ENCODE peak calls at places on chromosome 2, in four cellular contexts. One of them, this sample, is unnamed.

GRCh38 chr2:240479111-240479501 is 43.6 kb downstream of the GPC1 start:
- DNase-seq in activated T-cell treated with anti-CD3 and anti-CD28 coated beads, Interleukin-2, amount 50 U/mL, for 72 hours: no peak
- DNase-seq in SK-N-DZ: no peak
- DNase-seq in hepatic stellate cell: no peak
- DNase-seq in this sample: no peak

GRCh38 chr2:191148766-191149165 is 2.0 kb downstream of the STAT4 start:
- DNase-seq in activated T-cell treated with anti-CD3 and anti-CD28 coated beads, Interleukin-2, amount 50 U/mL, for 72 hours: no peak
- DNase-seq in hepatic stellate cell: no peak
- DNase-seq in SK-N-DZ: no peak
- DNase-seq in this sample: no peak

GRCh38 chr2:141554810-141555209 is 576.0 kb downstream of the LRP1B start:
- DNase-seq in SK-N-DZ: peak; percentile 43
- DNase-seq in hepatic stellate cell: peak; percentile 2
- DNase-seq in activated T-cell treated with anti-CD3 and anti-CD28 coated beads, Interleukin-2, amount 50 U/mL, for 72 hours: no peak
- DNase-seq in this sample: no peak

GRCh38 chr2:40096360-40096759 is 317.3 kb upstream of the THUMPD2 start:
- DNase-seq in activated T-cell treated with anti-CD3 and anti-CD28 coated beads, Interleukin-2, amount 50 U/mL, for 72 hours: no peak
- DNase-seq in SK-N-DZ: no peak
- DNase-seq in hepatic stellate cell: no peak
- DNase-seq in this sample: no peak

GRCh38 chr2:42089340-42089925 is 41.6 kb downstream of the PKDCC start:
- DNase-seq in SK-N-DZ: peak; percentile 82
- DNase-seq in hepatic stellate cell: no peak
- DNase-seq in activated T-cell treated with anti-CD3 and anti-CD28 coated beads, Interleukin-2, amount 50 U/mL, for 72 hours: peak; percentile 83
- DNase-seq in this sample: peak; percentile 60

GRCh38 chr2:226911932-226912331 is 76.1 kb downstream of the RHBDD1 start:
- DNase-seq in SK-N-DZ: no peak
- DNase-seq in activated T-cell treated with anti-CD3 and anti-CD28 coated beads, Interleukin-2, amount 50 U/mL, for 72 hours: no peak
- DNase-seq in hepatic stellate cell: no peak
- DNase-seq in this sample: no peak

GRCh38 chr2:60483400-60483799 is 70.1 kb downstream of the BCL11A start:
- DNase-seq in hepatic stellate cell: peak; percentile 84
- DNase-seq in SK-N-DZ: no peak
- DNase-seq in activated T-cell treated with anti-CD3 and anti-CD28 coated beads, Interleukin-2, amount 50 U/mL, for 72 hours: no peak
- DNase-seq in this sample: no peak

GRCh38 chr2:113136828-113137775 is 9.7 kb downstream of the IL1RN start:
- DNase-seq in hepatic stellate cell: peak; percentile 41
- DNase-seq in activated T-cell treated with anti-CD3 and anti-CD28 coated beads, Interleukin-2, amount 50 U/mL, for 72 hours: peak; percentile 43
- DNase-seq in SK-N-DZ: peak; percentile 10
- DNase-seq in this sample: no peak

GRCh38 chr2:174761837-174762236 is 2.4 kb downstream of the CHRNA1 start:
- DNase-seq in activated T-cell treated with anti-CD3 and anti-CD28 coated beads, Interleukin-2, amount 50 U/mL, for 72 hours: no peak
- DNase-seq in SK-N-DZ: no peak
- DNase-seq in hepatic stellate cell: peak; percentile 57
- DNase-seq in this sample: no peak

GRCh38 chr2:98484121-98484557 is 39.5 kb downstream of the INPP4A start:
- DNase-seq in activated T-cell treated with anti-CD3 and anti-CD28 coated beads, Interleukin-2, amount 50 U/mL, for 72 hours: no peak
- DNase-seq in hepatic stellate cell: no peak
- DNase-seq in SK-N-DZ: no peak
- DNase-seq in this sample: no peak

GRCh38 chr2:100291152-100291970 is 30.9 kb downstream of the LONRF2 start:
- DNase-seq in activated T-cell treated with anti-CD3 and anti-CD28 coated beads, Interleukin-2, amount 50 U/mL, for 72 hours: peak; percentile 66
- DNase-seq in SK-N-DZ: peak; percentile 77
- DNase-seq in hepatic stellate cell: peak; percentile 83
- DNase-seq in this sample: peak; percentile 51

GRCh38 chr2:207528980-207529329 is 807 bp upstream of the CREB1 start:
- DNase-seq in activated T-cell treated with anti-CD3 and anti-CD28 coated beads, Interleukin-2, amount 50 U/mL, for 72 hours: peak; percentile 57
- DNase-seq in SK-N-DZ: peak; percentile 33
- DNase-seq in hepatic stellate cell: peak; percentile 47
- DNase-seq in this sample: peak; percentile 85

GRCh38 chr2:80499095-80499494 is 194.5 kb upstream of the LRRTM1 start:
- DNase-seq in SK-N-DZ: peak; percentile 67
- DNase-seq in activated T-cell treated with anti-CD3 and anti-CD28 coated beads, Interleukin-2, amount 50 U/mL, for 72 hours: no peak
- DNase-seq in hepatic stellate cell: peak; percentile 12
- DNase-seq in this sample: no peak

GRCh38 chr2:842151-842792 is 108.4 kb upstream of the SNTG2 start:
- DNase-seq in hepatic stellate cell: no peak
- DNase-seq in SK-N-DZ: no peak
- DNase-seq in activated T-cell treated with anti-CD3 and anti-CD28 coated beads, Interleukin-2, amount 50 U/mL, for 72 hours: no peak
- DNase-seq in this sample: no peak

GRCh38 chr2:124024491-124025348 is at the start of gene CNTNAP5:
- DNase-seq in hepatic stellate cell: peak; percentile 17
- DNase-seq in activated T-cell treated with anti-CD3 and anti-CD28 coated beads, Interleukin-2, amount 50 U/mL, for 72 hours: peak; percentile 6
- DNase-seq in SK-N-DZ: peak; percentile 80
- DNase-seq in this sample: no peak

GRCh38 chr2:54997826-54998225 is 52.4 kb downstream of the RTN4 start:
- DNase-seq in SK-N-DZ: no peak
- DNase-seq in hepatic stellate cell: no peak
- DNase-seq in activated T-cell treated with anti-CD3 and anti-CD28 coated beads, Interleukin-2, amount 50 U/mL, for 72 hours: no peak
- DNase-seq in this sample: no peak

GRCh38 chr2:96116424-96116878 is at the start of gene ADRA2B:
- DNase-seq in hepatic stellate cell: no peak
- DNase-seq in activated T-cell treated with anti-CD3 and anti-CD28 coated beads, Interleukin-2, amount 50 U/mL, for 72 hours: peak; percentile 71
- DNase-seq in SK-N-DZ: no peak
- DNase-seq in this sample: peak; percentile 66

GRCh38 chr2:97730245-97730644 is 16.9 kb downstream of the ZAP70 start:
- DNase-seq in activated T-cell treated with anti-CD3 and anti-CD28 coated beads, Interleukin-2, amount 50 U/mL, for 72 hours: no peak
- DNase-seq in SK-N-DZ: no peak
- DNase-seq in hepatic stellate cell: no peak
- DNase-seq in this sample: no peak

GRCh38 chr2:235860846-235861245 is 307.3 kb downstream of the GBX2 start:
- DNase-seq in SK-N-DZ: no peak
- DNase-seq in activated T-cell treated with anti-CD3 and anti-CD28 coated beads, Interleukin-2, amount 50 U/mL, for 72 hours: no peak
- DNase-seq in hepatic stellate cell: no peak
- DNase-seq in this sample: no peak

GRCh38 chr2:28801726-28802125 is 8.9 kb upstream of the SPDYA start:
- DNase-seq in SK-N-DZ: no peak
- DNase-seq in hepatic stellate cell: no peak
- DNase-seq in activated T-cell treated with anti-CD3 and anti-CD28 coated beads, Interleukin-2, amount 50 U/mL, for 72 hours: no peak
- DNase-seq in this sample: no peak

GRCh38 chr2:8608411-8608954 is 73.4 kb upstream of the ID2 start:
- DNase-seq in SK-N-DZ: no peak
- DNase-seq in hepatic stellate cell: no peak
- DNase-seq in activated T-cell treated with anti-CD3 and anti-CD28 coated beads, Interleukin-2, amount 50 U/mL, for 72 hours: peak; percentile 62
- DNase-seq in this sample: peak; percentile 37

GRCh38 chr2:65351234-65351947 is 81.0 kb downstream of the SPRED2 start:
- DNase-seq in hepatic stellate cell: peak; percentile 36
- DNase-seq in activated T-cell treated with anti-CD3 and anti-CD28 coated beads, Interleukin-2, amount 50 U/mL, for 72 hours: no peak
- DNase-seq in SK-N-DZ: peak; percentile 91
- DNase-seq in this sample: no peak

GRCh38 chr2:143259368-143259958 is 130.2 kb downstream of the ARHGAP15 start:
- DNase-seq in SK-N-DZ: peak; percentile 60
- DNase-seq in activated T-cell treated with anti-CD3 and anti-CD28 coated beads, Interleukin-2, amount 50 U/mL, for 72 hours: peak; percentile 72
- DNase-seq in hepatic stellate cell: peak; percentile 8
- DNase-seq in this sample: peak; percentile 70

GRCh38 chr2:119846021-119846420 is 86.3 kb downstream of the PTPN4 start:
- DNase-seq in activated T-cell treated with anti-CD3 and anti-CD28 coated beads, Interleukin-2, amount 50 U/mL, for 72 hours: no peak
- DNase-seq in hepatic stellate cell: no peak
- DNase-seq in SK-N-DZ: no peak
- DNase-seq in this sample: no peak

GRCh38 chr2:68193774-68194372 is 36.2 kb downstream of the PNO1 start:
- DNase-seq in hepatic stellate cell: peak; percentile 19
- DNase-seq in SK-N-DZ: no peak
- DNase-seq in activated T-cell treated with anti-CD3 and anti-CD28 coated beads, Interleukin-2, amount 50 U/mL, for 72 hours: no peak
- DNase-seq in this sample: no peak

GRCh38 chr2:217101972-217102371 is 242.1 kb upstream of the TNP1 start:
- DNase-seq in SK-N-DZ: no peak
- DNase-seq in activated T-cell treated with anti-CD3 and anti-CD28 coated beads, Interleukin-2, amount 50 U/mL, for 72 hours: no peak
- DNase-seq in hepatic stellate cell: no peak
- DNase-seq in this sample: no peak

GRCh38 chr2:206275274-206276160 is 1.1 kb downstream of the ZDBF2 start:
- DNase-seq in SK-N-DZ: peak; percentile 37
- DNase-seq in activated T-cell treated with anti-CD3 and anti-CD28 coated beads, Interleukin-2, amount 50 U/mL, for 72 hours: peak; percentile 15
- DNase-seq in hepatic stellate cell: peak; percentile 37
- DNase-seq in this sample: no peak

GRCh38 chr2:112583497-112584133 is 794 bp upstream of the CHCHD5 start:
- DNase-seq in hepatic stellate cell: peak; percentile 14
- DNase-seq in SK-N-DZ: peak; percentile 60
- DNase-seq in activated T-cell treated with anti-CD3 and anti-CD28 coated beads, Interleukin-2, amount 50 U/mL, for 72 hours: peak; percentile 3
- DNase-seq in this sample: no peak

GRCh38 chr2:79817288-79817687 is 304.4 kb downstream of the CTNNA2 start:
- DNase-seq in hepatic stellate cell: no peak
- DNase-seq in activated T-cell treated with anti-CD3 and anti-CD28 coated beads, Interleukin-2, amount 50 U/mL, for 72 hours: no peak
- DNase-seq in SK-N-DZ: no peak
- DNase-seq in this sample: no peak

GRCh38 chr2:68646303-68646702 is 2.9 kb downstream of the PROKR1 start:
- DNase-seq in hepatic stellate cell: no peak
- DNase-seq in activated T-cell treated with anti-CD3 and anti-CD28 coated beads, Interleukin-2, amount 50 U/mL, for 72 hours: no peak
- DNase-seq in SK-N-DZ: no peak
- DNase-seq in this sample: no peak

GRCh38 chr2:190846746-190847145 is 33.9 kb upstream of the GLS start:
- DNase-seq in hepatic stellate cell: no peak
- DNase-seq in activated T-cell treated with anti-CD3 and anti-CD28 coated beads, Interleukin-2, amount 50 U/mL, for 72 hours: no peak
- DNase-seq in SK-N-DZ: no peak
- DNase-seq in this sample: no peak

GRCh38 chr2:223109341-223109740 is 57.4 kb downstream of the KCNE4 start:
- DNase-seq in SK-N-DZ: no peak
- DNase-seq in hepatic stellate cell: no peak
- DNase-seq in activated T-cell treated with anti-CD3 and anti-CD28 coated beads, Interleukin-2, amount 50 U/mL, for 72 hours: no peak
- DNase-seq in this sample: no peak

This sample was measured in stimulated activated naive CD8-positive, alpha-beta T cell treated with anti-CD3 and anti-CD28 coated beads, Interleukin-15, amount 100 ng/mL, for 72 hours.